ENCODE peak calls at places on chromosomes 2 and 18, in eight cellular contexts. P is hepatocyte, T is neural progenitor cell, R is PC-3, E is GM23248, H is GM23338, B is HCT116, C is SK-N-SH. L is an unnamed sample.

GRCh38 chr2:5021148-5021547 is 671.0 kb upstream of the SOX11 start:
- DNase-seq in B (no peak), R (peak; percentile 58), P (peak; percentile 17), H (no peak), E (no peak), T (no peak), C (no peak), L (no peak)

GRCh38 chr2:189115126-189115525 is 64.4 kb downstream of the COL5A2 start:
- DNase-seq in P (no peak), T (no peak), H (peak; percentile 19), B (peak; percentile 12), R (peak; percentile 57), C (no peak), E (peak; percentile 57), L (no peak)

GRCh38 chr2:158671381-158672245 is 123.5 kb upstream of the DAPL1 start:
- DNase-seq in T (no peak), R (no peak), E (no peak), P (no peak), B (no peak), H (no peak), C (peak; percentile 33), L (no peak)

GRCh38 chr2:96878171-96878570 is 8.3 kb upstream of the SEMA4C start:
- DNase-seq in R (no peak), P (no peak), T (no peak), E (no peak), B (no peak), H (no peak), C (no peak), L (no peak)

GRCh38 chr18:44938396-44939036 is 257.8 kb downstream of the SETBP1 start:
- DNase-seq in H (peak; percentile 5), R (no peak), E (no peak), P (peak; percentile 61), T (peak; percentile 48), C (peak; percentile 68), B (no peak), L (no peak)

GRCh38 chr2:230203110-230203676 is 16.6 kb downstream of the SP110 start:
- DNase-seq in P (no peak), H (no peak), T (no peak), C (no peak), R (no peak), E (no peak), B (no peak), L (peak; percentile 89)

GRCh38 chr2:134433469-134433868 is 179.6 kb downstream of the MGAT5 start:
- DNase-seq in R (no peak), E (no peak), H (no peak), C (no peak), T (no peak), B (no peak), P (peak; percentile 42), L (no peak)

GRCh38 chr2:88452151-88452851 is at the start of gene FOXI3:
- DNase-seq in B (no peak), E (no peak), C (peak; percentile 73), R (no peak), P (peak; percentile 37), T (peak; percentile 79), H (peak; percentile 65), L (no peak)

GRCh38 chr2:160365691-160366367 is 127.8 kb downstream of the RBMS1 start:
- DNase-seq in C (no peak), P (peak; percentile 38), B (no peak), T (no peak), H (no peak), R (no peak), E (peak; percentile 66), L (no peak)

GRCh38 chr2:59249441-59250330 is 1008.6 kb upstream of the FANCL start:
- DNase-seq in B (no peak), R (no peak), T (peak; percentile 58), E (no peak), P (peak; percentile 6), C (no peak), H (no peak), L (no peak)
- H2AFZ ChIP-seq in B (no peak overlapping the region), R (no peak overlapping the region), T (peak overlapping the region; percentile 4), E (no peak overlapping the region), P (no peak overlapping the region), C (no peak overlapping the region), H (peak overlapping the region; percentile 9), L (no peak overlapping the region)

DNA sequence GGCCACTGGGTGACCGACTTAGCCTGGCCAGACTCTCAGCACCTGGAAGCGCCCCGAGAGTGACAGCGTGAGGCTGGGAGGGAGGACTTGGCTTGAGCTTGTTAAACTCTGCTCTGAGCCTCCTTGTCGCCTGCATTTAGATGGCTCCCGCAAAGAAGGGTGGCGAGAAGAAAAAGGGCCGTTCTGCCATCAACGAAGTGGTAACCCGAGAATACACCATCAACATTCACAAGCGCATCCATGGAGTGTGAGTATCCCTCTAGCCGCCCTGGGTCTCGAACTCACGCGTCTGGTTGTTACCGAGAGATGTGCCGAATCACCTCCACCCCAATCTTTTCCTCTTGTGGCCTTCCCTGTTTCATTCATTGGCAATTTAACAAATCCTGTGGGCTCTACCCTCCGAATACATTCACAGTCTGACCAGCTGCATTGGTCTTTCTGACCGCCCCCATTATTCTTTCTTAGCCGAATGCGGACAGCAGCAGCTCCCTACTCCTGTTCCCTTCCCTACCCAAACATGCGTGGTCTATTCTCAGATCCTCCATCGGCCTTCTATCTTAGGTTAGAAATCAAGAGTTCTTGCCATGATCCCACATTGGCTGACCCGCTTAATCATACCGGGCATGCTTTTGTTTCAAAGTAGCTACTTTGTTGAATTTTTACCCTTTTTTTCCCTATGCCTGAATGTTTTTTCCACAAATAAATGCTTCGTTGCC is 631 bp downstream of the RPL31 start:
- DNase-seq in P (no peak), T (peak; percentile 16), B (no peak), H (no peak), R (peak; percentile 17), E (peak; percentile 50), C (peak; percentile 43), L (peak; percentile 11)
- TF ChIP-seq EZH2phosphoT487 in P (no peak), T (peak; percentile 12), B (no peak), H (no peak), R (no peak), E (no peak), C (no peak), L (no peak)

DNA sequence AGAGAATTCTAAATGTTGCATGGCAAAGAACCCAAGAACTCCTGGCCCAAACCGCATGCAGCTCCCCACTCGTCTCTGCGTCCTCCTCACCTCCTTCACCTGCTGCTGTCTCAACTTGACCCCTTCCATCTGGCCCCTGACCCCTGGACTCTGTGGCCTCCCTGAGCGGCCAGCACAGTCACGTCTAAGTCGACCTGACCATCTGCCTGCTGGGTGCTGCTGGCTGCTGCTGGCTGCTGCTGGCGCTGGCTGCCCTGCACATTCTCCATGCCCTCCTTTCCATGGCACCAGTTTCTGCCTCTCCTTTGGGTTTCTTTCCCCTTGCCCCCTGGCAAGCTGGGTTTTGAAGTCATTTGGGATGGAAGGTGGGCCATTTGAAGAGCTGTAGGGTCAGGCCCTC is 30.1 kb upstream of the ASB1 start:
- DNase-seq in B (no peak), T (no peak), P (no peak), E (no peak), H (no peak), R (no peak), C (no peak), L (no peak)
- H3K4me1 ChIP-seq in B (no peaks in the 10 kb centered on the region), T (peaks cover 18% of the 10 kb centered on the region), P (no peaks in the 10 kb centered on the region), E (no peaks in the 10 kb centered on the region), H (no peaks in the 10 kb centered on the region), R (no peaks in the 10 kb centered on the region), C (no peaks in the 10 kb centered on the region), L (no peaks in the 10 kb centered on the region)

GRCh38 chr2:25187729-25188350 is 19.5 kb upstream of the POMC start:
- DNase-seq in R (no peak), C (no peak), P (peak; percentile 39), B (no peak), E (no peak), H (no peak), T (peak; percentile 44), L (no peak)

GRCh38 chr2:25188405-25188804 is 20.0 kb upstream of the POMC start:
- DNase-seq in T (no peak), H (no peak), C (no peak), P (no peak), R (no peak), B (no peak), E (no peak), L (no peak)

GRCh38 chr2:25178976-25179375 is 10.6 kb upstream of the POMC start:
- DNase-seq in H (no peak), E (no peak), R (no peak), P (no peak), T (no peak), C (no peak), B (no peak), L (no peak)

DNA sequence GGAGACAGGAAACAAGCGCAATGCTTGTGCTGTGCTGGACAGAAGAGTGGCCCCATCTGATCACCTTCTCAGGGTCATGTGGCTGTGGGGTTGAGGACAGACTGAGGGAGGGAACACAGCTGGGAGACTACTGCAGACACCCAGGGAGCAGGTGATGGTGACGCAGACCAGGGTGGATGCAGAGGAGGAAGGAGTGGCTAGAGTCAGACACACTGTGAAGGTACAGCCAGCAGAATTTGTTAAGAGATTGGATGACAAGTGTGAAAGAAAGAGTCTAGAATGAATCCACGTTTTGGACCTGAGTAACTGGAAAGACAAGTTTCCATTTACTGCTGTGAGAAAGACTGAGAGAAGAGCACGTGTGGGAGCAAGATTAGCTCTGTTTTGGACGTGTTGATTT is 15.9 kb upstream of the POMC start:
- DNase-seq in R (peak; percentile 56), H (no peak), B (no peak), C (no peak), E (no peak), T (no peak), P (peak; percentile 26), L (no peak)
- H2AFZ ChIP-seq in R (peak overlapping the region; percentile 34), H (peak overlapping the region; percentile 39), B (no peak overlapping the region), C (no peak overlapping the region), E (no peak overlapping the region), T (no peak overlapping the region), P (no peak overlapping the region), L (no peak overlapping the region)

DNA sequence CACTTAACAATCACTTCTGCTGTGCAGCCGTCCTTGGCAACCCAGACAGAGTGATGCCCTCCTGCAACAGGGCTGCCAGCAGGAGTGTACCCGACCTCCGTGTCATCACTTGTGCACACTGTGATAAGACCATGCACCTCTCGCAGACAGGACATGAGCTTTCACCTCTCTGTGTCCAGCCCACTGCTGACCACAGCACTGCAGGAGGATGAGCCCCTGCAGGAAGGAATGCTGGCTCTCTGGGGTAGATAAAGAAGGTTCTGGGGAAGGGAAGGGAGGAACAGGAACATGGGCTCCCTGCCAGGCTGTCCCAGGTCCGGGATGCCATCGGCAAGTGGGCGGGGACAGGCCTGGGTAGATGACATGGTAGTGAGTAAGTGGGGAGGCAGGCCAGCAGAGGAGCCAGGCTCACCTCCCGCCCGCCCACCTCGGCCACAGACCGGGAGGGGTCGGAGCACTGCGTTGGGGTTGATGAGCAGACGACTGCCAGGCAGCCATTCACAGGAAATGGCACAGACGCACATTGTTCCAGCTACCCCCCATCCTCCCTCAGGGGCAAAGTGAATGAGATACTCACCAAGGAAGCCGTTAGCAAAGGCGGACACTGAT is 18.6 kb upstream of the COL6A3 start:
- DNase-seq in B (peak; percentile 15), T (no peak), P (no peak), E (peak; percentile 99), C (peak; percentile 82), H (no peak), R (peak; percentile 97), L (no peak)
- TF ChIP-seq EZH2phosphoT487 in B (no peak), T (no peak), P (no peak), E (no peak), C (no peak), H (no peak), R (no peak), L (no peak)

GRCh38 chr2:152405206-152406118 is 70.5 kb downstream of the FMNL2 start:
- DNase-seq in E (peak; percentile 23), R (peak; percentile 80), P (peak; percentile 49), H (no peak), C (no peak), B (peak; percentile 51), T (no peak), L (no peak)
- H3K4me1 ChIP-seq in E (peaks cover 46% of the 10 kb centered on the region), R (peaks cover 22% of the 10 kb centered on the region), P (peaks cover 20% of the 10 kb centered on the region), H (peaks cover 54% of the 10 kb centered on the region), C (peaks cover 22% of the 10 kb centered on the region), B (peaks cover 69% of the 10 kb centered on the region), T (peaks cover 46% of the 10 kb centered on the region), L (no peaks in the 10 kb centered on the region)